ENCODE peak calls at places on chromosomes 12 and 14, in ten cellular contexts. V is heart right ventricle, H is coronary artery, F is choroid plexus epithelial cell, P is IMR-90, K is fibroblast of mammary gland, A is BJ, Z is cardiac muscle cell, U is lower leg skin, N is body of pancreas. O is an unnamed sample.

GRCh38 chr14:70448633-70449032 is 3.3 kb upstream of the ADAM21 start:
- DNase-seq in K (peak), H (no peak), U (no peak), V (no peak), F (peak), Z (no peak), A (no peak), P (peak), N (no peak), O (peak)

GRCh38 chr12:75130811-75131210 is 78.8 kb downstream of the KCNC2 start:
- DNase-seq in F (no peak), A (no peak), H (no peak), U (no peak), K (no peak), N (no peak), P (no peak), Z (no peak), V (no peak), O (no peak)

GRCh38 chr14:104893435-104894207 is 28.6 kb downstream of the CEP170B start:
- DNase-seq in P (no peak), N (peak), U (no peak), K (no peak), Z (no peak), F (no peak), V (no peak), A (no peak), H (peak), O (no peak)

GRCh38 chr12:51441583-51441982 is 17.0 kb downstream of the SLC4A8 start:
- DNase-seq in N (no peak), Z (no peak), H (no peak), A (no peak), F (peak), U (no peak), K (peak), P (peak), V (no peak), O (peak)

GRCh38 chr12:19127270-19127669 is 2.3 kb upstream of the PLEKHA5 start:
- DNase-seq in V (no peak), K (no peak), A (no peak), U (no peak), N (no peak), Z (no peak), H (no peak), P (no peak), F (no peak), O (no peak)

GRCh38 chr12:111767362-111768158 is 827 bp downstream of the ALDH2 start:
- DNase-seq in V (peak), F (peak), A (no peak), Z (peak), H (no peak), P (peak), N (no peak), U (no peak), K (peak), O (no peak)

GRCh38 chr14:92982941-92983340 is 60.0 kb downstream of the CHGA start:
- DNase-seq in K (no peak), P (peak), A (no peak), F (no peak), Z (no peak), N (no peak), U (no peak), V (no peak), H (no peak), O (no peak)

GRCh38 chr12:77343291-77343690 is 277.9 kb upstream of the E2F7 start:
- DNase-seq in Z (no peak), K (peak), P (peak), A (no peak), F (peak), V (no peak), U (no peak), N (no peak), H (no peak), O (no peak)

GRCh38 chr12:1277905-1278304 is 286.9 kb downstream of the ERC1 start:
- DNase-seq in P (no peak), V (no peak), A (no peak), H (no peak), F (no peak), U (no peak), K (no peak), N (no peak), Z (peak), O (no peak)

GRCh38 chr12:3085341-3086125 is 8.4 kb downstream of the TSPAN9 start:
- DNase-seq in V (no peak), P (no peak), Z (no peak), K (no peak), H (no peak), N (no peak), U (no peak), F (no peak), A (no peak), O (no peak)

GRCh38 chr14:97703006-97703760 is 906.0 kb downstream of the VRK1 start:
- DNase-seq in H (no peak), P (no peak), U (no peak), V (no peak), F (no peak), K (no peak), N (no peak), Z (no peak), A (no peak), O (no peak)

GRCh38 chr14:62718629-62719028 is 326.6 kb downstream of the KCNH5 start:
- DNase-seq in Z (no peak), N (no peak), K (no peak), V (no peak), A (no peak), H (no peak), P (no peak), F (no peak), U (no peak), O (no peak)

GRCh38 chr12:106873983-106874382 is 81.7 kb upstream of the TMEM263 start:
- DNase-seq in U (no peak), Z (no peak), K (no peak), H (no peak), F (no peak), V (no peak), N (no peak), P (no peak), A (no peak), O (no peak)

GRCh38 chr14:96098309-96098998 is 59.3 kb downstream of the C14orf132 start:
- DNase-seq in A (no peak), K (peak), U (no peak), F (peak), Z (peak), P (peak), H (peak), N (peak), V (no peak), O (no peak)

GRCh38 chr12:93991882-93992415 is 156.4 kb upstream of the PLXNC1 start:
- DNase-seq in V (no peak), K (peak), Z (no peak), N (no peak), F (no peak), P (no peak), U (no peak), A (no peak), H (no peak), O (no peak)

GRCh38 chr14:34219661-34220060 is 242.4 kb downstream of the SPTSSA start:
- DNase-seq in A (no peak), N (no peak), H (no peak), K (no peak), V (no peak), P (no peak), Z (no peak), F (no peak), U (no peak), O (no peak)

GRCh38 chr14:76953196-76953945 is 75.1 kb downstream of the IRF2BPL start:
- DNase-seq in K (peak), A (peak), F (peak), Z (no peak), U (peak), P (peak), V (peak), N (peak), H (peak), O (peak)

GRCh38 chr12:14836336-14837210 is 6.8 kb downstream of the ART4 start:
- DNase-seq in Z (no peak), F (peak), P (peak), U (no peak), N (no peak), A (no peak), V (no peak), K (peak), H (no peak), O (peak)

GRCh38 chr14:73833530-73834257 is 17.9 kb upstream of the PTGR2 start:
- DNase-seq in A (no peak), N (peak), F (no peak), Z (peak), V (peak), U (no peak), K (peak), P (peak), H (no peak), O (no peak)

DNA sequence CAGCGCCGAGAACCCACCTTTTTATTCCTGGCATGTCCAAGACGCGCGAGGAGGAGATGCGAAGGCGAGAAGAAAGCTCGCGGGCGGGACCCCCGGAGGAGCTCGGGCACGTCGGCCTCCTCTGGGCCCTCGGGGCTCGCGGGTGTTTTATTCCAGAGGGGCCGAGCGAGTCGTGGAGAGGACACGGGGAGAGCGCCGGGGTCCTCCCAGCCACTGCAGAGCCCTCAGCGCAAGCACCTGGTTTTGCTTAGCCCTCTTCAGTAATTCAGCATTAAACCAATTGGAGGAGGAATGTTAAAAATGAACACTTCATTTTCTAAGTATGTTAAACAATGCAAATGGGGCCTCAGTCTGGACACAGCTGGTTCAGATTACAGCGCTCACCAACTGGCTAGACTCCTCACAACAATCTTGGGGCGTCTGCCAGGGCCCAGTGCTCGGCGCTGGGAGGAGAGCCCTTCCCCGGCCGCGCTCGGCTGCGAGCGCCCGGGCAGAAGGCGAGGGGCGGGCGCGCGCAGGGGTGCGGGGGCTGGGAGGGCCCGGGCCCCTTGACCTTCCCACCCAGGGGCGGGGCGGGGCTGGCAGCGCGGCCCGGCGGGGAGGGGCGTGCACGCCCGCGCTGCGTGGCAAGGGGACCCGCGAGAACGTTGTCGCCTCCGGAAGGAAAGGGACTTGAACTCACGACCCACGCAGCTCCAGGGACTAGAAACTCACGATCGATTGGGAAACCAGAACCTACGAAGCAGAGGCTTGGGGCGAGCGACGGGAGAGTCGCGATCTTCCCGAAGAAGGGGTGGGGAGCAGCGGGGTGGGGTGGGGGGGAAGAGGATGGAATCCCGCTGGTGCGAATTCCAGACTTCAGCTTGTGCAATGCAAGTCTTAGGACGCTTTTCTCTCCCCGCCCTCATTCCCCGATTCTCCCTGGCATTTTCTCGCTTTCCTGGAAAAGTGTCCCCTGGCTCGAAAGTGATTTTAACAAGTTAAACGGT is at the start of gene FBLN5:
- DNase-seq in N (peak), U (peak), P (peak), A (peak), F (peak), Z (peak), K (peak), H (peak), V (peak), O (peak)
- H3K4me3 ChIP-seq in N (peak), U (peak), P (peak), A (peak), F (peak), Z (peak), K (peak), H (peak), V (peak), O (peak)

GRCh38 chr12:124914392-124915248 is at the start of gene UBC:
- DNase-seq in H (peak), V (peak), A (no peak), K (peak), F (peak), Z (peak), N (peak), U (peak), P (peak), O (peak)
- TF ChIP-seq CTCF in H (no peak), V (no peak), A (no peak), K (no peak), F (no peak), Z (no peak), N (no peak), U (peak), P (no peak), O (no peak)

DNA sequence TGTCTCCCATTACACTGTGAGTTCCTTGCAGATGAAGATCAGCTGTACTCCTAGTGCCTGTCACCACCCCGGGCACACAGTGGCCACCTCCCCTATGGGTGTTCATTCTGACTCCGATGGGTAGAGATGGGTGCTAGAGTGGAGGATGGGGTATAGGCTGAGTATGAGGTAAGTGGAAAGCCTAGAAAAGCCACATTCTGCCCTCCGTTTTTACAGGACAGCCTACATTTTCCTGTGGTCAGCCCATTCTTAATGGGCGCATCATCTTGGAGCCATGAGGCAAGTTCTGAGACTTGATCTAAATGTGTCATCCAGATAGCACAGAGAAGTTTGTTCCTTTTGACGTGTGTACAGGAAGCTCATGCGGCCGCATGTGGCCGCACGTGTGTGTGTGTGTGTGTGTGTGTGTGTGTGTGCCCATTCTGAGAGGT is 166.7 kb upstream of the HIF1A start:
- DNase-seq in P (peak), K (peak), H (no peak), Z (no peak), A (no peak), N (no peak), U (no peak), F (peak), V (no peak), O (peak)
- H3K4me3 ChIP-seq in P (no peak), K (no peak), H (no peak), Z (no peak), A (no peak), N (no peak), U (no peak), F (no peak), V (no peak), O (no peak)

GRCh38 chr12:47387991-47388390 is 308.2 kb upstream of the AMIGO2 start:
- DNase-seq in F (no peak), Z (no peak), A (peak), V (no peak), U (no peak), N (no peak), H (no peak), P (no peak), K (no peak), O (no peak)

GRCh38 chr12:47385587-47385986 is 305.8 kb upstream of the AMIGO2 start:
- DNase-seq in K (no peak), N (no peak), F (no peak), V (no peak), H (no peak), U (no peak), Z (no peak), P (no peak), A (no peak), O (no peak)

GRCh38 chr12:47393403-47393790 is 312.4 kb downstream of the RPAP3 start:
- DNase-seq in A (no peak), K (no peak), N (no peak), F (peak), P (peak), U (no peak), V (no peak), H (no peak), Z (no peak), O (no peak)

GRCh38 chr12:47391566-47391965 is 311.8 kb upstream of the AMIGO2 start:
- DNase-seq in V (no peak), H (no peak), A (no peak), N (no peak), Z (no peak), F (no peak), U (no peak), K (no peak), P (no peak), O (no peak)

DNA sequence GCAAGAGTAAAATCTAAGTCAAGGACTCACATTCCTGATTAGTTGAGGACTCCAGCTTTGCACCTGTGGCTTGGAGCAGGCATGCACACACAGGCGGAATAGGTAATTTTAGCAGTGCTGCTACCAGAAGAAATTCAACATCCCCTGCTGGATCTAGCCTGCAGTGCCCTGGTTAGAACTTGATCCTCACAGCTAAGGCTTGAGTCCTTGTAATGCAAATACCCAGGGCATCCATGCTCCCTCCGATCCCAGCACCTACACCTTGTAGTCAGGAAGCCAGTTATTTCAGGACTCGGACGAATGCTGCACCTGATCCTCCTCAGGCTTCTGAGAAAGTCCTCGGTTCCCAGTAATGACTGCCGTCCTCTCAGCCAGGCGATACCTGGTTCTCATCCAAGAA is 309.0 kb upstream of the AMIGO2 start:
- DNase-seq in H (no peak), A (no peak), Z (no peak), K (no peak), V (no peak), N (no peak), U (no peak), F (no peak), P (no peak), O (no peak)
- TF ChIP-seq CTCF in H (no peak), A (no peak), Z (no peak), K (no peak), V (no peak), N (no peak), U (no peak), F (no peak), P (no peak), O (no peak)

GRCh38 chr14:106846218-106846617 is 1319.8 kb downstream of the TMEM121 start:
- DNase-seq in P (no peak), V (no peak), F (no peak), H (no peak), Z (no peak), A (no peak), N (no peak), U (no peak), K (no peak), O (no peak)

GRCh38 chr14:106848330-106849121 is 1322.1 kb downstream of the TMEM121 start:
- DNase-seq in N (peak), U (no peak), P (no peak), V (no peak), K (peak), F (no peak), Z (no peak), A (no peak), H (no peak), O (no peak)

GRCh38 chr14:106845286-106846087 is 1319.1 kb downstream of the TMEM121 start:
- DNase-seq in H (no peak), V (no peak), F (no peak), Z (no peak), P (no peak), K (no peak), N (peak), U (no peak), A (no peak), O (no peak)

GRCh38 chr14:106850913-106851825 is 1324.8 kb downstream of the TMEM121 start:
- DNase-seq in K (no peak), V (no peak), H (no peak), N (no peak), Z (no peak), P (no peak), A (no peak), F (no peak), U (no peak), O (no peak)
- H3K4me3 ChIP-seq in K (no peak), V (no peak), H (no peak), N (no peak), Z (no peak), P (no peak), A (no peak), F (no peak), U (no peak), O (no peak)

DNA sequence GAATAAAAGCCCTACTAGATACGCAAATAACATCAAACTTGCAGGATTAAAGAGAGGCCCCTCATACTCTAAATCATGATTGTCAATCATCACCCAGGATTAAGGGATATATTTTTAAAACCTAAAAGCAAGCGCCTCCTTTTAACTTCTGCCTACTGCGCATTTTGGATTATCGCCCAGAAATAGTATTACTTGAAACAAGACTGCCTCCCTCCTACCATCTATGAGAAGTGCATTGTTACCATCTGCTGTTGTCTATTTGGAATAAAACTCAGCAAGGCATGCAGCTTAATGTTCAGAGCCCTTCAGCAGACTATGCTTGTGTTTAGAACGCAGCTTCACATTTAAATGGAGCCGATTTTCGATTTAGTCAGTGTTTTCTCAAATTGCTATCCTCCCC is 79.6 kb downstream of the EXOC5 start:
- DNase-seq in F (peak), N (no peak), U (no peak), Z (peak), A (no peak), V (no peak), K (peak), P (peak), H (no peak), O (no peak)
- TF ChIP-seq CTCF in F (peak), N (no peak), U (no peak), Z (peak), A (no peak), V (no peak), K (peak), P (peak), H (no peak), O (peak)

DNA sequence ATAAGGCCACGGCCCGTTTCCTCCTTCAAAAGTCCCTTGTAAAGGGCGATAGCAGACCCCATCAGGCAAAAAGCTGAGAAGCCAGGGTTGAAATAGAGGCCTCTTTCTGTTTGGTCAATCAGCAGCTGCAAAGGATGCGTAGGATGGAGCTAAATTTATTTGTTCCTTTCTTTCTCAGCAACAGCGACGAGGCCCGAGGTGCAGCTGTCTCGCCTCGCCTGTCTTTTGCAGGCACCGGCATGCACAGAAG is 176 bp upstream of the MAP1LC3B2 start:
- DNase-seq in F (no peak), U (no peak), P (no peak), A (no peak), V (no peak), N (no peak), K (no peak), Z (no peak), H (no peak), O (no peak)
- H3K4me3 ChIP-seq in F (no peak), U (no peak), P (no peak), A (no peak), V (no peak), N (no peak), K (no peak), Z (no peak), H (no peak), O (no peak)

GRCh38 chr14:35879654-35880249 is 53.6 kb downstream of the BRMS1L start:
- DNase-seq in A (no peak), U (no peak), K (peak), P (peak), F (peak), H (no peak), Z (peak), V (no peak), N (no peak), O (no peak)
- TF ChIP-seq CTCF in A (peak), U (no peak), K (peak), P (peak), F (peak), H (peak), Z (peak), V (no peak), N (peak), O (peak)

DNA sequence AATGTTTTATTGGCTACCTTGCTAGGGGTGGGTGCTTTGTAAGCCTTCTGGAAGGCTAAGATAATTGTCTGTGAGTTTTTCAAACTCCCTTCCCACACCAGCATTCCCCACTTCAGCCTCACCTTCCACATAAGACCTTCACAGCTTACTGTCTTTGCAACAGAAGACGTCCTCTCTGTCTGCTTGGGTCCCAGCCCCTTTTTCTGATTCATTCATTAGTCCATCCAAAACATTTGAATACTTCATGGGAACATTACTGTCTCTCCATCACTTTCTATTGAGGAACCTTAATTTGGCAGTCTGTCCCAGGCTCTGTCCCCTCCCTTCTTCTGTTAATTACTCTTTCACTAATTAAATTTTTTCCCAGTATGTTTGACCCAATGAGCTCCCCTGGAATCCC is 965 bp upstream of the MARCHF9 start:
- DNase-seq in P (no peak), U (no peak), K (no peak), V (no peak), F (no peak), N (no peak), A (no peak), Z (no peak), H (no peak), O (no peak)
- H3K4me3 ChIP-seq in P (no peak), U (no peak), K (no peak), V (peak), F (no peak), N (no peak), A (no peak), Z (no peak), H (no peak), O (no peak)

O was measured in AG09309.